ENCODE peak calls at places on chromosome 7, in five cellular contexts. V, H, I, B and F are unnamed samples.
A peak's percentile ranks its signal among the peaks of the same experiment; 100 is the strongest.

GRCh38 chr7:94245500-94245899 is 149.2 kb upstream of the COL1A2 start:
- DNase-seq in V (no peak), H (no peak), I (no peak), B (no peak), F (no peak)

GRCh38 chr7:106126170-106126938 is 14.2 kb upstream of the SYPL1 start:
- DNase-seq in V (no peak), H (peak; percentile 65), I (peak; percentile 78), B (no peak), F (peak; percentile 66)

GRCh38 chr7:1848013-1848640 is 178.1 kb downstream of the ELFN1 start:
- DNase-seq in V (no peak), H (no peak), I (no peak), B (no peak), F (no peak)

GRCh38 chr7:78172138-78172887 is 373.7 kb downstream of the PHTF2 start:
- DNase-seq in V (no peak), H (no peak), I (no peak), B (no peak), F (no peak)

GRCh38 chr7:36895112-36895511 is 170.8 kb upstream of the AOAH start:
- DNase-seq in V (no peak), H (no peak), I (peak; percentile 17), B (no peak), F (no peak)

GRCh38 chr7:48363174-48363573 is 191.9 kb downstream of the ABCA13 start:
- DNase-seq in V (no peak), H (no peak), I (no peak), B (no peak), F (no peak)

GRCh38 chr7:100489824-100490223 is 6.1 kb downstream of the NYAP1 start:
- DNase-seq in V (peak; percentile 85), H (peak; percentile 84), I (peak; percentile 90), B (peak; percentile 84), F (no peak)

GRCh38 chr7:19538036-19538435 is 170.8 kb downstream of the POLR1F start:
- DNase-seq in V (no peak), H (no peak), I (peak; percentile 21), B (no peak), F (no peak)

GRCh38 chr7:22631730-22632129 is 95.3 kb upstream of the IL6 start:
- DNase-seq in V (no peak), H (no peak), I (no peak), B (no peak), F (no peak)

GRCh38 chr7:150986099-150986512 is 4.7 kb upstream of the NOS3 start:
- DNase-seq in V (peak; percentile 61), H (peak; percentile 80), I (peak; percentile 58), B (peak; percentile 67), F (peak; percentile 66)

GRCh38 chr7:153432056-153432455 is 620.1 kb upstream of the DPP6 start:
- DNase-seq in V (no peak), H (no peak), I (no peak), B (no peak), F (peak; percentile 2)

GRCh38 chr7:100875356-100875751 is 451 bp downstream of the SRRT start:
- DNase-seq in V (peak; percentile 58), H (peak; percentile 68), I (no peak), B (peak; percentile 59), F (peak; percentile 35)

GRCh38 chr7:150368098-150368883 is at the start of gene REPIN1:
- DNase-seq in V (peak; percentile 80), H (peak; percentile 95), I (peak; percentile 83), B (peak; percentile 90), F (peak; percentile 95)

GRCh38 chr7:151204383-151205032 is 5.8 kb downstream of the H2BK1 start:
- DNase-seq in V (no peak), H (no peak), I (no peak), B (no peak), F (no peak)

GRCh38 chr7:57198801-57199200 is 66.6 kb upstream of the ZNF479 start:
- DNase-seq in V (no peak), H (no peak), I (no peak), B (no peak), F (no peak)

GRCh38 chr7:116177009-116177408 is 33.3 kb upstream of the TES start:
- DNase-seq in V (no peak), H (no peak), I (peak; percentile 72), B (no peak), F (no peak)

GRCh38 chr7:156308976-156309620 is 331.5 kb upstream of the RNF32 start:
- DNase-seq in V (no peak), H (no peak), I (no peak), B (no peak), F (no peak)

GRCh38 chr7:27723086-27723485 is 16.9 kb upstream of the TAX1BP1 start:
- DNase-seq in V (peak; percentile 8), H (peak; percentile 57), I (peak; percentile 27), B (no peak), F (no peak)